ENCODE peak calls at places on chromosomes 4 and X, in six cellular contexts. C is iris pigment epithelial cell; R is CD4-positive, alpha-beta T cell; I is effector memory CD4-positive, alpha-beta T cell; Q is HT1080; N is activated B cell treated with CpG ODN at 0.5 μM for 24 hours. A is an unnamed sample.

GRCh38 chr4:185210102-185210981 is 944 bp downstream of the SNX25 start:
- DNase-seq in C (peak; percentile 69), R (no peak), I (peak; percentile 26), Q (peak; percentile 40), N (peak; percentile 59), A (no peak)

GRCh38 chr4:53640576-53641459 is 49.5 kb upstream of the LNX1 start:
- DNase-seq in C (no peak), R (no peak), I (no peak), Q (no peak), N (no peak), A (no peak)

GRCh38 chr4:106569151-106570029 is 200.8 kb upstream of the GIMD1 start:
- DNase-seq in C (peak; percentile 49), R (no peak), I (no peak), Q (no peak), N (no peak), A (peak; percentile 58)

GRCh38 chrX:40300286-40300890 is 202.6 kb upstream of the BCOR start:
- DNase-seq in C (no peak), R (no peak), I (no peak), Q (no peak), N (no peak), A (no peak)

GRCh38 chrX:1500701-1501624 is 36.0 kb downstream of the P2RY8 start:
- DNase-seq in C (no peak), R (no peak), I (no peak), Q (no peak), N (peak; percentile 40), A (no peak)

GRCh38 chr4:72827968-72828367 is 241.5 kb downstream of the COX18 start:
- DNase-seq in C (no peak), R (no peak), I (no peak), Q (no peak), N (no peak), A (no peak)

GRCh38 chrX:152798945-152799344 is 29.5 kb upstream of the MAGEA6 start:
- DNase-seq in C (no peak), R (no peak), I (no peak), Q (no peak), N (no peak), A (no peak)

GRCh38 chrX:48971325-48972213 is at the start of gene KCND1:
- DNase-seq in C (peak; percentile 38), R (no peak), I (no peak), Q (peak; percentile 75), N (no peak), A (peak; percentile 32)

GRCh38 chr4:88743696-88744095 is 46.1 kb upstream of the NAP1L5 start:
- DNase-seq in C (peak; percentile 93), R (no peak), I (no peak), Q (peak; percentile 46), N (no peak), A (peak; percentile 29)

GRCh38 chr4:66946761-66947160 is 598.5 kb downstream of the CENPC start:
- DNase-seq in C (no peak), R (no peak), I (no peak), Q (no peak), N (no peak), A (no peak)

GRCh38 chr4:74100531-74100930 is 1.5 kb upstream of the CXCL2 start:
- DNase-seq in C (no peak), R (no peak), I (no peak), Q (no peak), N (no peak), A (no peak)

GRCh38 chrX:153882086-153882498 is 3.9 kb downstream of the L1CAM start:
- DNase-seq in C (no peak), R (no peak), I (no peak), Q (peak; percentile 58), N (no peak), A (no peak)

GRCh38 chr4:8507251-8507570 is 66.6 kb downstream of the TRMT44 start:
- DNase-seq in C (no peak), R (no peak), I (no peak), Q (no peak), N (no peak), A (no peak)

GRCh38 chr4:10625130-10625529 is 59.4 kb downstream of the CLNK start:
- DNase-seq in C (no peak), R (no peak), I (no peak), Q (no peak), N (no peak), A (no peak)

GRCh38 chr4:73922766-73923630 is 53.8 kb downstream of the CXCL1 start:
- DNase-seq in C (peak; percentile 75), R (no peak), I (no peak), Q (peak; percentile 29), N (no peak), A (peak; percentile 51)

GRCh38 chr4:2831611-2832308 is 11.9 kb upstream of the ADD1 start:
- DNase-seq in C (no peak), R (no peak), I (no peak), Q (no peak), N (peak; percentile 17), A (no peak)

GRCh38 chr4:108700358-108700757 is 50.0 kb downstream of the OSTC start:
- DNase-seq in C (peak; percentile 45), R (no peak), I (no peak), Q (peak; percentile 51), N (no peak), A (no peak)

GRCh38 chr4:185504098-185505047 is 30.9 kb downstream of the PDLIM3 start:
- DNase-seq in C (no peak), R (no peak), I (no peak), Q (no peak), N (no peak), A (no peak)

GRCh38 chr4:128351502-128351901 is 63.9 kb upstream of the PGRMC2 start:
- DNase-seq in C (no peak), R (no peak), I (no peak), Q (no peak), N (no peak), A (no peak)

GRCh38 chr4:29711226-29711625 is 1008.9 kb upstream of the PCDH7 start:
- DNase-seq in C (peak; percentile 3), R (no peak), I (no peak), Q (peak; percentile 22), N (no peak), A (peak; percentile 18)

A was measured in bronchial epithelial cell.